ENCODE peak calls at places on chromosomes 4 and X, in eight cellular contexts. One of them, this sample, is unnamed.

GRCh38 chrX:95974885-95975284 is 709.8 kb upstream of the DIAPH2 start:
- DNase-seq in prostate gland: no peak
- DNase-seq in Peyer's patch: no peak
- DNase-seq in IMR-90: no peak
- DNase-seq in HCT116: no peak
- DNase-seq in WTC11: no peak
- DNase-seq in HFF-Myc: no peak
- DNase-seq in upper lobe of right lung: no peak
- DNase-seq in this sample: no peak

GRCh38 chr4:92104506-92104905 is 199.3 kb upstream of the GRID2 start:
- DNase-seq in HFF-Myc: no peak
- DNase-seq in IMR-90: no peak
- DNase-seq in prostate gland: no peak
- DNase-seq in WTC11: no peak
- DNase-seq in HCT116: no peak
- DNase-seq in upper lobe of right lung: no peak
- DNase-seq in Peyer's patch: no peak
- DNase-seq in this sample: no peak

GRCh38 chrX:65034641-65035450 is 58.6 kb upstream of the ZC4H2 start:
- DNase-seq in prostate gland: peak
- DNase-seq in Peyer's patch: peak
- DNase-seq in upper lobe of right lung: peak
- DNase-seq in HFF-Myc: no peak
- DNase-seq in IMR-90: peak
- DNase-seq in HCT116: peak
- DNase-seq in WTC11: peak
- DNase-seq in this sample: peak

GRCh38 chr4:10099521-10100325 is 16.9 kb downstream of the WDR1 start:
- DNase-seq in HFF-Myc: no peak
- DNase-seq in IMR-90: no peak
- DNase-seq in WTC11: no peak
- DNase-seq in prostate gland: no peak
- DNase-seq in upper lobe of right lung: no peak
- DNase-seq in Peyer's patch: no peak
- DNase-seq in HCT116: no peak
- DNase-seq in this sample: no peak

GRCh38 chr4:108036252-108036651 is 46.6 kb downstream of the HADH start:
- DNase-seq in HCT116: no peak
- DNase-seq in Peyer's patch: no peak
- DNase-seq in upper lobe of right lung: no peak
- DNase-seq in prostate gland: no peak
- DNase-seq in HFF-Myc: no peak
- DNase-seq in IMR-90: no peak
- DNase-seq in WTC11: no peak
- DNase-seq in this sample: no peak

GRCh38 chrX:98795636-98796035 is 1614.4 kb downstream of the PCDH19 start:
- DNase-seq in Peyer's patch: no peak
- DNase-seq in IMR-90: no peak
- DNase-seq in WTC11: no peak
- DNase-seq in HFF-Myc: no peak
- DNase-seq in upper lobe of right lung: no peak
- DNase-seq in prostate gland: no peak
- DNase-seq in HCT116: no peak
- DNase-seq in this sample: no peak

GRCh38 chrX:48470833-48471118 is 716 bp upstream of the SLC38A5 start:
- DNase-seq in upper lobe of right lung: no peak
- DNase-seq in IMR-90: no peak
- DNase-seq in Peyer's patch: no peak
- DNase-seq in prostate gland: no peak
- DNase-seq in HFF-Myc: no peak
- DNase-seq in WTC11: no peak
- DNase-seq in HCT116: no peak
- DNase-seq in this sample: no peak

GRCh38 chr4:126899382-126899801 is 733.4 kb upstream of the INTU start:
- DNase-seq in prostate gland: no peak
- DNase-seq in HCT116: peak
- DNase-seq in WTC11: no peak
- DNase-seq in IMR-90: peak
- DNase-seq in HFF-Myc: no peak
- DNase-seq in upper lobe of right lung: no peak
- DNase-seq in Peyer's patch: no peak
- DNase-seq in this sample: peak

GRCh38 chr4:55323375-55323774 is 22.7 kb upstream of the SRD5A3 start:
- DNase-seq in WTC11: no peak
- DNase-seq in HFF-Myc: no peak
- DNase-seq in HCT116: no peak
- DNase-seq in prostate gland: no peak
- DNase-seq in Peyer's patch: no peak
- DNase-seq in IMR-90: no peak
- DNase-seq in upper lobe of right lung: no peak
- DNase-seq in this sample: no peak

GRCh38 chrX:65813245-65813644 is 145.8 kb downstream of the MSN start:
- DNase-seq in WTC11: no peak
- DNase-seq in prostate gland: no peak
- DNase-seq in Peyer's patch: no peak
- DNase-seq in HFF-Myc: no peak
- DNase-seq in HCT116: no peak
- DNase-seq in IMR-90: no peak
- DNase-seq in upper lobe of right lung: no peak
- DNase-seq in this sample: no peak

GRCh38 chr4:179695175-179695574 is 2252.9 kb upstream of the AGA start:
- DNase-seq in HFF-Myc: no peak
- DNase-seq in HCT116: no peak
- DNase-seq in prostate gland: no peak
- DNase-seq in WTC11: no peak
- DNase-seq in Peyer's patch: no peak
- DNase-seq in upper lobe of right lung: no peak
- DNase-seq in IMR-90: peak
- DNase-seq in this sample: peak

GRCh38 chrX:78321809-78322208 is 5.6 kb downstream of the CYSLTR1 start:
- DNase-seq in upper lobe of right lung: no peak
- DNase-seq in HFF-Myc: no peak
- DNase-seq in HCT116: no peak
- DNase-seq in Peyer's patch: no peak
- DNase-seq in IMR-90: no peak
- DNase-seq in prostate gland: peak
- DNase-seq in WTC11: no peak
- DNase-seq in this sample: no peak

GRCh38 chr4:57462843-57463242 is 352.7 kb upstream of the IGFBP7 start:
- DNase-seq in HFF-Myc: no peak
- DNase-seq in upper lobe of right lung: no peak
- DNase-seq in IMR-90: no peak
- DNase-seq in HCT116: no peak
- DNase-seq in prostate gland: no peak
- DNase-seq in Peyer's patch: no peak
- DNase-seq in WTC11: no peak
- DNase-seq in this sample: no peak

GRCh38 chr4:125387770-125388169 is 73.0 kb downstream of the FAT4 start:
- DNase-seq in prostate gland: no peak
- DNase-seq in Peyer's patch: no peak
- DNase-seq in HFF-Myc: no peak
- DNase-seq in IMR-90: no peak
- DNase-seq in WTC11: no peak
- DNase-seq in upper lobe of right lung: no peak
- DNase-seq in HCT116: no peak
- DNase-seq in this sample: no peak

GRCh38 chr4:74628808-74629616 is 165.3 kb downstream of the BTC start:
- DNase-seq in prostate gland: no peak
- DNase-seq in Peyer's patch: no peak
- DNase-seq in IMR-90: peak
- DNase-seq in WTC11: no peak
- DNase-seq in HFF-Myc: no peak
- DNase-seq in HCT116: no peak
- DNase-seq in upper lobe of right lung: no peak
- DNase-seq in this sample: no peak

GRCh38 chr4:37967749-37968148 is 7.6 kb downstream of the PTTG2 start:
- DNase-seq in WTC11: no peak
- DNase-seq in prostate gland: no peak
- DNase-seq in HFF-Myc: no peak
- DNase-seq in upper lobe of right lung: no peak
- DNase-seq in IMR-90: peak
- DNase-seq in HCT116: no peak
- DNase-seq in Peyer's patch: no peak
- DNase-seq in this sample: no peak

GRCh38 chr4:18756661-18757060 is 735.1 kb upstream of the LCORL start:
- DNase-seq in upper lobe of right lung: no peak
- DNase-seq in WTC11: no peak
- DNase-seq in prostate gland: no peak
- DNase-seq in HCT116: no peak
- DNase-seq in IMR-90: no peak
- DNase-seq in HFF-Myc: no peak
- DNase-seq in Peyer's patch: no peak
- DNase-seq in this sample: no peak

GRCh38 chr4:77344784-77345183 is 187.8 kb downstream of the CCNG2 start:
- DNase-seq in upper lobe of right lung: no peak
- DNase-seq in IMR-90: no peak
- DNase-seq in WTC11: no peak
- DNase-seq in HCT116: no peak
- DNase-seq in HFF-Myc: no peak
- DNase-seq in prostate gland: no peak
- DNase-seq in Peyer's patch: no peak
- DNase-seq in this sample: no peak

GRCh38 chr4:140834866-140835495 is 78.8 kb upstream of the TBC1D9 start:
- DNase-seq in HCT116: no peak
- DNase-seq in HFF-Myc: no peak
- DNase-seq in prostate gland: no peak
- DNase-seq in upper lobe of right lung: no peak
- DNase-seq in WTC11: no peak
- DNase-seq in Peyer's patch: no peak
- DNase-seq in IMR-90: no peak
- DNase-seq in this sample: no peak

GRCh38 chr4:140829825-140830224 is 73.6 kb upstream of the TBC1D9 start:
- DNase-seq in prostate gland: no peak
- DNase-seq in HCT116: no peak
- DNase-seq in upper lobe of right lung: no peak
- DNase-seq in IMR-90: no peak
- DNase-seq in WTC11: no peak
- DNase-seq in Peyer's patch: no peak
- DNase-seq in HFF-Myc: no peak
- DNase-seq in this sample: no peak

GRCh38 chr4:140837742-140838141 is 81.6 kb upstream of the TBC1D9 start:
- DNase-seq in Peyer's patch: no peak
- DNase-seq in upper lobe of right lung: no peak
- DNase-seq in HCT116: no peak
- DNase-seq in WTC11: no peak
- DNase-seq in IMR-90: no peak
- DNase-seq in HFF-Myc: no peak
- DNase-seq in prostate gland: no peak
- DNase-seq in this sample: no peak

DNA sequence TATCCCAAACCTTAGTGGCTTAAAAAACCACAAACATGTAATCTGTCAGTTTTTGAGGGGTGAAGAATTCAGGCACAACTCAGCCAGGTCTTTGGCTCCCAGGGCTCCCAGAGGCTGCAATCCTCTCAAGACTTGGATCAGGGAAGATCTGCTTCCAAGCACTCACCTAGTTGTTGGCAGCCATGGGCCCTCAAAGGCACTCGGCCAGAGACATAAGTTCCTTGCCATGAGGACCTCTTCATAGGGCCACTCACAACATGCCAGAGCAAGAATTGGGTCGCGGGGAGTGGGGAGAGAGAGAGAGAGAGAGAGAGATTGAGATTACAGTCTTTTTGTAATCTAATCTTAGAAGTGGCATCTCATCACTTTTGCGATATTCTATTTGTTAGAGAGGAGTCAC is 77.1 kb upstream of the TBC1D9 start:
- DNase-seq in prostate gland: no peak
- DNase-seq in HCT116: no peak
- DNase-seq in Peyer's patch: no peak
- DNase-seq in WTC11: no peak
- DNase-seq in IMR-90: no peak
- DNase-seq in upper lobe of right lung: peak
- DNase-seq in HFF-Myc: no peak
- DNase-seq in this sample: no peak
- TF ChIP-seq CTCF in prostate gland: no peak
- TF ChIP-seq CTCF in HCT116: no peak
- TF ChIP-seq CTCF in Peyer's patch: no peak
- TF ChIP-seq CTCF in WTC11: no peak
- TF ChIP-seq CTCF in IMR-90: no peak
- TF ChIP-seq CTCF in upper lobe of right lung: no peak
- TF ChIP-seq CTCF in HFF-Myc: no peak
- TF ChIP-seq CTCF in this sample: no peak

GRCh38 chrX:16664059-16664458 is 14.1 kb downstream of the S100G start:
- DNase-seq in WTC11: no peak
- DNase-seq in prostate gland: no peak
- DNase-seq in Peyer's patch: no peak
- DNase-seq in upper lobe of right lung: no peak
- DNase-seq in HFF-Myc: no peak
- DNase-seq in HCT116: no peak
- DNase-seq in IMR-90: peak
- DNase-seq in this sample: no peak
- TF ChIP-seq CTCF in WTC11: no peak
- TF ChIP-seq CTCF in prostate gland: no peak
- TF ChIP-seq CTCF in Peyer's patch: no peak
- TF ChIP-seq CTCF in upper lobe of right lung: no peak
- TF ChIP-seq CTCF in HFF-Myc: no peak
- TF ChIP-seq CTCF in HCT116: peak
- TF ChIP-seq CTCF in IMR-90: peak
- TF ChIP-seq CTCF in this sample: no peak

DNA sequence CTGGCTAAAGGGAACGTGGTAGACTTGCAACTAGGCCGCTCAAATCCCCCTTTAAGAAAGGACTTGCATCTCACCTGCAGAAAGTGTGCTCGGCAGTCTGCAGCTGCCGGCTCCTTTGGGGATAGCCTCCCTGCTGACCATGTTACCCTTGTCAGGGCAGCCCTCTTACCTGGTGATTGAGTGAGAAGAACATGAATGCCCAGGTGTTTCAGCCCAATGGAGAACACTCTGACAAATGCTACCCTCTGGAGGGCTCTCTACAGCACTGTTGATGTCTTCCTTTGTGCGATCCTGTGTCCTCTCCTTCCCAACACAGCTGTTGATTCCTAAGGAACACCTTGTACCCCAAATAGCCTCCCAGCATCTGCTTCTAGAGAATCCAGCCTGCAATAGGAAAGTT is 178.7 kb upstream of the LDB2 start:
- DNase-seq in Peyer's patch: no peak
- DNase-seq in upper lobe of right lung: no peak
- DNase-seq in HFF-Myc: no peak
- DNase-seq in WTC11: no peak
- DNase-seq in prostate gland: no peak
- DNase-seq in IMR-90: no peak
- DNase-seq in HCT116: no peak
- DNase-seq in this sample: no peak
- TF ChIP-seq CTCF in Peyer's patch: no peak
- TF ChIP-seq CTCF in upper lobe of right lung: no peak
- TF ChIP-seq CTCF in HFF-Myc: no peak
- TF ChIP-seq CTCF in WTC11: no peak
- TF ChIP-seq CTCF in prostate gland: no peak
- TF ChIP-seq CTCF in IMR-90: no peak
- TF ChIP-seq CTCF in HCT116: no peak
- TF ChIP-seq CTCF in this sample: no peak

DNA sequence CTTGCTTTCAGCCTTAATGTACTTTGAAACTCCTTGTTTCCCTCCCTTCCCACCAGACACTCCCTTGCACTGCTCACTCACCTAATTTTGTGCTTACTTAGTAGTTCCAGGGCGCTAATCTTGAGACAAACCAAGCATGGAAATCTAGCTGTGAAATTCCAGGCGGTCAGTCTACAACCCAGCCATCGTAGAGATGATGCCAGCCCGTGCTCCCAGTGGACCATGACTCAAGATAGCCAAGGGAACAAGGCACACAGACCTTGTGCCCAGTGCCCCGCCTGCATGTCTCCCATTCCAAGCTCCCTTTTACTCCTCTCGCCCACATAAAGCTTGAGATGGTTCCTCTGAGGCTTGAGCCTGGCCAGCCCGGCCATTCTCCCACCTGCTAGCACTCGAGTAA is 11.1 kb downstream of the TREX2 start:
- DNase-seq in HCT116: no peak
- DNase-seq in WTC11: no peak
- DNase-seq in Peyer's patch: no peak
- DNase-seq in prostate gland: no peak
- DNase-seq in upper lobe of right lung: no peak
- DNase-seq in HFF-Myc: no peak
- DNase-seq in IMR-90: no peak
- DNase-seq in this sample: no peak
- TF ChIP-seq CTCF in HCT116: no peak
- TF ChIP-seq CTCF in WTC11: no peak
- TF ChIP-seq CTCF in Peyer's patch: no peak
- TF ChIP-seq CTCF in prostate gland: no peak
- TF ChIP-seq CTCF in upper lobe of right lung: no peak
- TF ChIP-seq CTCF in HFF-Myc: no peak
- TF ChIP-seq CTCF in IMR-90: no peak
- TF ChIP-seq CTCF in this sample: no peak